ENCODE peak calls at places on chromosomes 12 and 14, in eight cellular contexts. N is pancreas; Y is posterior cingulate gyrus; S is stimulated activated naive CD8-positive, alpha-beta T cell treated with anti-CD3 and anti-CD28 coated beads, Interleukin-15, Interleukin-2, amounts not matched to agents 100 U/mL and 50 U/mL, for 24 hours; I is mucosa of gallbladder; T is stimulated activated CD8-positive, alpha-beta memory T cell treated with anti-CD3 and anti-CD28 coated beads, Interleukin-7, amount 100 ng/mL, for 1 hour; J is A549; B is hypothalamus. E is an unnamed sample.
A peak's percentile ranks its signal among the peaks of the same experiment; 100 is the strongest.

GRCh38 chr12:32139064-32139421 is 32.4 kb downstream of the BICD1 start:
- DNase-seq in T (no peak), I (peak; percentile 40), Y (no peak), B (no peak), S (peak; percentile 44), J (no peak), N (no peak), E (no peak)

GRCh38 chr12:115570271-115570777 is 707.2 kb downstream of the MED13L start:
- DNase-seq in B (no peak), T (no peak), Y (no peak), S (no peak), N (no peak), J (peak; percentile 76), I (no peak), E (no peak)

GRCh38 chr12:82517027-82517426 is 158.7 kb downstream of the METTL25 start:
- DNase-seq in N (peak; percentile 41), T (no peak), I (no peak), J (no peak), S (no peak), B (no peak), Y (no peak), E (peak; percentile 2)

GRCh38 chr14:66543996-66544395 is 36.0 kb downstream of the GPHN start:
- DNase-seq in J (no peak), B (no peak), I (no peak), S (no peak), N (no peak), Y (no peak), T (no peak), E (no peak)

GRCh38 chr14:89284368-89285058 is 132.5 kb downstream of the FOXN3 start:
- DNase-seq in T (no peak), S (no peak), J (no peak), B (no peak), Y (no peak), I (no peak), N (peak; percentile 35), E (no peak)

GRCh38 chr14:21385170-21385904 is 1.5 kb upstream of the SUPT16H start:
- DNase-seq in J (no peak), S (peak; percentile 18), T (no peak), I (no peak), Y (no peak), N (no peak), B (no peak), E (no peak)

GRCh38 chr14:64737391-64738305 is 33.4 kb downstream of the PLEKHG3 start:
- DNase-seq in I (no peak), S (no peak), J (no peak), N (no peak), Y (peak; percentile 48), T (no peak), B (no peak), E (no peak)

GRCh38 chr12:77323778-77324415 is 258.5 kb upstream of the E2F7 start:
- DNase-seq in S (no peak), T (no peak), Y (no peak), B (no peak), I (no peak), J (no peak), N (no peak), E (no peak)

GRCh38 chr14:55340482-55340881 is 69.3 kb downstream of the FBXO34 start:
- DNase-seq in T (no peak), S (no peak), N (peak; percentile 47), I (no peak), B (no peak), Y (no peak), J (no peak), E (no peak)

GRCh38 chr12:131202592-131203378 is 249.1 kb downstream of the ADGRD1 start:
- DNase-seq in S (no peak), B (no peak), Y (no peak), T (no peak), I (no peak), N (no peak), J (no peak), E (no peak)

GRCh38 chr14:102155150-102155549 is 15.5 kb downstream of the WDR20 start:
- DNase-seq in B (no peak), N (no peak), I (no peak), T (no peak), S (no peak), Y (no peak), J (no peak), E (peak; percentile 29)

GRCh38 chr12:3489057-3489456 is 1.9 kb upstream of the PRMT8 start:
- DNase-seq in Y (no peak), B (no peak), N (no peak), S (no peak), J (no peak), T (no peak), I (no peak), E (no peak)

GRCh38 chr12:41190360-41190759 is 2.2 kb downstream of the PDZRN4 start:
- DNase-seq in J (peak; percentile 42), B (no peak), Y (peak; percentile 34), T (no peak), I (no peak), N (no peak), S (no peak), E (peak; percentile 4)

GRCh38 chr12:14261096-14261495 is 104.4 kb upstream of the ATF7IP start:
- DNase-seq in S (no peak), T (no peak), I (no peak), J (no peak), B (no peak), Y (no peak), N (no peak), E (no peak)

GRCh38 chr14:39431416-39432178 is 636 bp downstream of the FBXO33 start:
- DNase-seq in J (peak; percentile 16), T (peak; percentile 13), B (peak; percentile 55), Y (peak; percentile 24), I (peak; percentile 30), S (peak; percentile 49), N (peak; percentile 53), E (peak; percentile 69)

GRCh38 chr14:94113908-94114588 is 3.5 kb downstream of the IFI27 start:
- DNase-seq in B (no peak), N (no peak), T (no peak), J (no peak), Y (no peak), S (no peak), I (no peak), E (no peak)

E was measured in erythroblast.